ENCODE peak calls at places on chromosomes 5 and 9, in four cellular contexts. C is NCI-H510A treated with DMSO at 0.1 percent for 48 hours, J is mesendoderm, D is ovary. R is an unnamed sample.

GRCh38 chr5:36242534-36243144 is 914 bp upstream of the NADK2 start:
- DNase-seq in D (no peak), C (no peak), J (no peak), R (no peak)

GRCh38 chr5:77282337-77283027 is 72.0 kb downstream of the PDE8B start:
- DNase-seq in C (no peak), J (peak; percentile 59), D (no peak), R (no peak)

GRCh38 chr9:36744678-36745077 is 172.0 kb downstream of the MELK start:
- DNase-seq in D (no peak), J (no peak), C (peak; percentile 41), R (no peak)

GRCh38 chr9:40884072-40884901 is 244.2 kb downstream of the FOXD4L6 start:
- DNase-seq in J (no peak), C (no peak), D (no peak), R (no peak)

GRCh38 chr5:132224721-132225120 is 2.9 kb downstream of the P4HA2 start:
- DNase-seq in J (no peak), D (no peak), C (peak; percentile 29), R (no peak)

GRCh38 chr9:110370316-110370715 is 32.7 kb upstream of the TXNDC8 start:
- DNase-seq in J (no peak), D (no peak), C (no peak), R (no peak)

GRCh38 chr5:1723957-1724821 is 75.4 kb downstream of the MRPL36 start:
- DNase-seq in J (no peak), D (peak; percentile 8), C (no peak), R (no peak)

GRCh38 chr5:79929095-79929494 is 62.0 kb downstream of the MTX3 start:
- DNase-seq in C (peak; percentile 44), D (no peak), J (no peak), R (no peak)

GRCh38 chr5:100668511-100668910 is 133.3 kb downstream of the FAM174A start:
- DNase-seq in J (peak; percentile 76), D (no peak), C (no peak), R (no peak)

GRCh38 chr5:66963559-66963971 is 233.0 kb downstream of the CD180 start:
- DNase-seq in J (peak; percentile 96), D (no peak), C (no peak), R (no peak)

GRCh38 chr9:7298123-7298522 is 501.5 kb downstream of the DMAC1 start:
- DNase-seq in J (no peak), D (no peak), C (no peak), R (no peak)

GRCh38 chr5:138469540-138470321 is 4.5 kb downstream of the EGR1 start:
- DNase-seq in D (peak; percentile 80), J (peak; percentile 65), C (no peak), R (no peak)

GRCh38 chr5:57692582-57693487 is 210.2 kb upstream of the ACTBL2 start:
- DNase-seq in C (no peak), J (peak; percentile 96), D (peak; percentile 76), R (peak; percentile 62)

GRCh38 chr9:98602839-98603238 is 105.9 kb downstream of the GABBR2 start:
- DNase-seq in D (no peak), C (no peak), J (no peak), R (no peak)

GRCh38 chr5:96761618-96762017 is 46.1 kb downstream of the ERAP1 start:
- DNase-seq in D (no peak), J (no peak), C (no peak), R (no peak)

GRCh38 chr5:27472000-27472763 is 433.8 kb upstream of the CDH9 start:
- DNase-seq in D (no peak), J (peak; percentile 96), C (no peak), R (no peak)

GRCh38 chr5:126961702-126962101 is 68.7 kb downstream of the MARCHF3 start:
- DNase-seq in J (peak; percentile 28), C (peak; percentile 44), D (no peak), R (no peak)

GRCh38 chr5:179679014-179679674 is 1.7 kb downstream of the CBY3 start:
- DNase-seq in J (peak; percentile 93), D (peak; percentile 88), C (no peak), R (no peak)

GRCh38 chr9:684055-684949 is 157.2 kb upstream of the DMRT1 start:
- DNase-seq in C (no peak), D (no peak), J (peak; percentile 76), R (no peak)

GRCh38 chr9:9949368-9949767 is 663.4 kb downstream of the PTPRD start:
- DNase-seq in C (no peak), J (no peak), D (no peak), R (no peak)

GRCh38 chr5:144511581-144512072 is 341.0 kb downstream of the KCTD16 start:
- DNase-seq in C (no peak), D (no peak), J (no peak), R (no peak)

GRCh38 chr5:23411200-23411599 is 96.2 kb upstream of the PRDM9 start:
- DNase-seq in J (no peak), D (no peak), C (no peak), R (no peak)

GRCh38 chr9:70749066-70749465 is 334.6 kb upstream of the KLF9 start:
- DNase-seq in J (no peak), C (no peak), D (no peak), R (no peak)

GRCh38 chr5:61964199-61964598 is 341.8 kb upstream of the KIF2A start:
- DNase-seq in D (no peak), C (no peak), J (no peak), R (no peak)

GRCh38 chr9:127311239-127311741 is 46.7 kb downstream of the GARNL3 start:
- DNase-seq in J (peak; percentile 14), C (peak; percentile 76), D (peak; percentile 24), R (no peak)

GRCh38 chr9:17433526-17433925 is 145.3 kb upstream of the SH3GL2 start:
- DNase-seq in D (no peak), J (no peak), C (no peak), R (no peak)

GRCh38 chr9:19232830-19233194 is 2.3 kb downstream of the DENND4C start:
- DNase-seq in C (no peak), D (no peak), J (no peak), R (no peak)

R was measured in substantia nigra.